ENCODE peak calls at places on chromosomes 3 and 15, in nine cellular contexts. Z is GM13977; P is CD8-positive, alpha-beta T cell; U is H1; L is mammary epithelial cell; S is body of pancreas; C is K562; W is breast epithelium; X is B cell. I is an unnamed sample.

GRCh38 chr15:77295446-77295845 is 124.5 kb downstream of the PEAK1 start:
- DNase-seq in S (no peak), L (peak), W (no peak), P (no peak), Z (no peak), X (no peak), U (no peak), C (no peak), I (no peak)

GRCh38 chr15:59074607-59075006 is 30.3 kb upstream of the CCNB2 start:
- DNase-seq in P (no peak), S (no peak), X (no peak), Z (no peak), U (no peak), L (no peak), W (no peak), C (no peak), I (no peak)

GRCh38 chr3:124118397-124118796 is 126.5 kb upstream of the ROPN1 start:
- DNase-seq in P (no peak), W (no peak), Z (no peak), L (peak), X (no peak), U (no peak), C (no peak), S (no peak), I (no peak)

GRCh38 chr3:63519426-63519825 is 133.0 kb upstream of the SNTN start:
- DNase-seq in W (no peak), P (no peak), C (no peak), U (no peak), Z (no peak), L (peak), S (no peak), X (no peak), I (no peak)

GRCh38 chr15:94070341-94071275 is 160.8 kb upstream of the MCTP2 start:
- DNase-seq in S (peak), U (peak), W (no peak), Z (no peak), X (no peak), C (no peak), L (no peak), P (no peak), I (no peak)

GRCh38 chr3:65149877-65150276 is 462.1 kb upstream of the ADAMTS9 start:
- DNase-seq in Z (no peak), C (no peak), X (no peak), L (no peak), U (no peak), S (no peak), P (no peak), W (no peak), I (no peak)

GRCh38 chr3:173153631-173154030 is 12.6 kb upstream of the SPATA16 start:
- DNase-seq in Z (no peak), U (no peak), L (no peak), X (no peak), S (no peak), W (no peak), P (no peak), C (no peak), I (no peak)

GRCh38 chr3:169454823-169455222 is 208.7 kb downstream of the MECOM start:
- DNase-seq in S (no peak), U (no peak), Z (no peak), X (no peak), L (peak), W (no peak), P (no peak), C (no peak), I (no peak)

GRCh38 chr15:62534996-62535395 is 369.9 kb upstream of the C2CD4B start:
- DNase-seq in X (no peak), S (no peak), C (no peak), Z (no peak), W (no peak), P (no peak), L (no peak), U (no peak), I (no peak)

GRCh38 chr3:32077260-32078084 is 28.9 kb upstream of the GPD1L start:
- DNase-seq in P (no peak), W (no peak), U (peak), Z (no peak), S (no peak), L (no peak), X (no peak), C (peak), I (no peak)

GRCh38 chr15:65416845-65417416 is 5.8 kb downstream of the IGDCC4 start:
- DNase-seq in Z (no peak), P (no peak), U (peak), S (no peak), X (no peak), W (no peak), C (no peak), L (no peak), I (no peak)

GRCh38 chr15:87681054-87681453 is 575.5 kb downstream of the NTRK3 start:
- DNase-seq in P (no peak), U (no peak), L (no peak), S (no peak), C (no peak), Z (no peak), W (no peak), X (no peak), I (no peak)

GRCh38 chr15:33358303-33358702 is 47.5 kb downstream of the RYR3 start:
- DNase-seq in W (no peak), P (no peak), S (no peak), L (peak), Z (no peak), U (no peak), C (no peak), X (no peak), I (no peak)

GRCh38 chr15:65038838-65039237 is 6.3 kb upstream of the SLC51B start:
- DNase-seq in Z (no peak), W (no peak), S (no peak), U (no peak), X (no peak), C (no peak), P (no peak), L (no peak), I (no peak)

GRCh38 chr3:25663324-25664065 is 1.2 kb downstream of the TOP2B start:
- DNase-seq in C (peak), X (peak), U (no peak), Z (peak), P (peak), S (peak), L (peak), W (no peak), I (no peak)

GRCh38 chr15:40696228-40696627 is 1.3 kb downstream of the RAD51 start:
- DNase-seq in C (no peak), X (no peak), Z (no peak), L (no peak), P (no peak), W (no peak), U (no peak), S (no peak), I (no peak)

GRCh38 chr3:82080261-82080660 is 318.8 kb upstream of the GBE1 start:
- DNase-seq in L (peak), X (no peak), Z (no peak), W (no peak), P (no peak), S (no peak), U (no peak), C (no peak), I (no peak)

GRCh38 chr3:143286392-143287010 is 166.9 kb downstream of the CHST2 start:
- DNase-seq in S (no peak), C (no peak), W (no peak), Z (no peak), L (no peak), P (no peak), U (no peak), X (no peak), I (no peak)

GRCh38 chr15:74840851-74841760 is 1.9 kb downstream of the ULK3 start:
- DNase-seq in P (no peak), C (no peak), W (no peak), L (no peak), S (no peak), X (no peak), U (no peak), Z (no peak), I (no peak)

GRCh38 chr15:81506936-81507335 is 132.9 kb upstream of the TMC3 start:
- DNase-seq in W (no peak), U (no peak), X (no peak), L (peak), S (no peak), Z (no peak), P (no peak), C (no peak), I (no peak)

GRCh38 chr3:72661115-72661457 is 187.2 kb downstream of the SHQ1 start:
- DNase-seq in W (peak), P (no peak), Z (no peak), U (no peak), C (no peak), S (peak), X (no peak), L (peak), I (no peak)

GRCh38 chr3:88002448-88002847 is 56.4 kb downstream of the CGGBP1 start:
- DNase-seq in X (no peak), W (no peak), Z (no peak), U (no peak), P (no peak), L (no peak), C (no peak), S (no peak), I (no peak)

GRCh38 chr3:76576201-76576600 is 463.7 kb upstream of the ROBO2 start:
- DNase-seq in L (no peak), X (no peak), S (no peak), U (no peak), C (no peak), W (no peak), Z (no peak), P (no peak), I (no peak)

GRCh38 chr3:76565496-76566210 is 474.2 kb upstream of the ROBO2 start:
- DNase-seq in X (no peak), Z (peak), U (no peak), W (no peak), L (no peak), S (no peak), P (no peak), C (no peak), I (no peak)

GRCh38 chr3:76566211-76566534 is 473.7 kb upstream of the ROBO2 start:
- DNase-seq in L (no peak), S (no peak), Z (no peak), X (no peak), U (no peak), W (no peak), C (no peak), P (no peak), I (no peak)

GRCh38 chr3:76566904-76567303 is 473.0 kb upstream of the ROBO2 start:
- DNase-seq in P (no peak), C (no peak), Z (no peak), L (no peak), S (no peak), X (no peak), U (no peak), W (no peak), I (no peak)

GRCh38 chr3:76570436-76571057 is 469.4 kb upstream of the ROBO2 start:
- DNase-seq in L (no peak), P (no peak), U (no peak), S (no peak), X (no peak), W (no peak), Z (peak), C (peak), I (no peak)
- TF ChIP-seq CTCF in L (peak), P (no peak), U (no peak), S (peak), X (peak), W (no peak), Z (peak), C (no peak), I (peak)

DNA sequence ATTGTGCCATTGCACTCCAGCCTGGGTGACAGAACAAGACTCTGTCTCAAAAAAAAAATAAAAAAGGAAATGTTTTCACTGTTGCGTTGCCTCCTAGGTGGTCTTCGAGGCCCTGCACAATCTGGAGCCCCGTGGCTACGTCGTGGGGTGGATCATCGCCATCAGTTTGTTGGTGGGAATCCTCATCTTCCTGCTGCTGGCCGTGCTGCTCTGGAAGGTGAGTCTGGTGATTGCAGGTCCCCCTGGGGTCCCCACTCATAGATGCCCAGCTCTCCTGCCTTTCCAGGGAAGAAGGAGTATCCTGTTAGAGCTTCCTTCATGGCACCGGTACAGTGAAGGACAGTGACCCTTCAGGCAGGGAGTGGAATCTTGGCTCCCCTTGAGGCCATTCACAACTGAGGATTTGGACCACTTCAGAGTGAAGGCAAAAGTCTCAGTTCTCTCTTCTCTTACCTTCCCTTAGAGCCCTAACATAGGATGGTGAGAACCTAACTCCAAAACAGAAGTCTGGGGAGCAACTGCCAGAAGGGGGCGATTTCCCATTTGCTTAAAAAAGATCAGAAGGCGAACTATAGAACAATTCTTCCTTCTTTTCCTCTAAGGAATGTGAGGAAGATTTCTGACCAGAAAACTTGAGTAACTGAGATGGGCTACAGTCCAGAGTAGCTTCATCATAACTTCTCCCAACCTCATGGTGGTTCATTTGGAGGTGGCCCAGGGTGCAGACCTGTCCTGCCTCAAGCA is 57.8 kb upstream of the CTDSPL start:
- DNase-seq in W (no peak), X (no peak), L (no peak), Z (no peak), S (no peak), U (no peak), C (no peak), P (no peak), I (no peak)
- TF ChIP-seq CTCF in W (no peak), X (no peak), L (no peak), Z (no peak), S (no peak), U (no peak), C (no peak), P (no peak), I (peak)

DNA sequence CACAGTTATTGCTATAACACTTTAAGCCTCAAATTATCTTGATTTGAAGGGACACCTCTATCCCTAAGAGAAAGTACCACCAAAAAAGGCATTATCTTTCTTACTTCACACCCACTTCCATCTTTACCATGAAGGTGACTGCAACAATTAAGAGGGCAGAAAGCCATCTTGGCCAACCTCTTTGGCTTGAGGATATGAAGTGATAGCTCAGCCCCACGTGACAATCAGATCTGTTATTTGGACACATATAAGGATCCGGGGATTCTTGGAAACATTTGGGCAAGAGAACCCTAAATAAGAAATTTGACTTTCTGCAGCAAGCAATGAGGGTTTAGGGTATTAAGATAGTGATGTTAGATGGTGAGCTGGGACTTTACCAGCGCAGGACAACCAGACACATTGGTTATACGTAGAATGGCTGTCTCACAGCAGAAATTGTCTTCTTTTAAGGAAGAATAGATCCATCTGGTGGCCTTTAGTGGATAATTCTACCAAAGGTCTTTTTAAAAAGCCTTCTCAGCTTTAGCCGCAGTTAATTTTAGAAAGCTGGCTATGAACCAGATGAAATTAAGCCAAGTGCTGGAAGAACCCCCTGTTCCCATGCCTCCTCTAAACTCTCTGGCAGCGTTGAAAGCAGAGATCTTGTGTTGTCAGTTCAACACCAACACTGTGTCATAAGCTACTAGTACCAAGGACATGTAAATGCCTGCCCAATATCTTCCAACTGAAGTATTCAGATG is 12.3 kb downstream of the HCLS1 start:
- DNase-seq in X (no peak), Z (no peak), C (no peak), L (no peak), U (no peak), W (no peak), S (no peak), P (no peak), I (no peak)
- TF ChIP-seq CTCF in X (no peak), Z (no peak), C (no peak), L (no peak), U (no peak), W (no peak), S (no peak), P (no peak), I (no peak)

GRCh38 chr3:102224171-102224570 is 210.6 kb upstream of the ZPLD1 start:
- DNase-seq in X (peak), P (no peak), S (no peak), C (no peak), Z (peak), W (no peak), U (no peak), L (no peak), I (no peak)
- TF ChIP-seq CTCF in X (no peak), P (no peak), S (no peak), C (no peak), Z (peak), W (peak), U (no peak), L (peak), I (peak)

DNA sequence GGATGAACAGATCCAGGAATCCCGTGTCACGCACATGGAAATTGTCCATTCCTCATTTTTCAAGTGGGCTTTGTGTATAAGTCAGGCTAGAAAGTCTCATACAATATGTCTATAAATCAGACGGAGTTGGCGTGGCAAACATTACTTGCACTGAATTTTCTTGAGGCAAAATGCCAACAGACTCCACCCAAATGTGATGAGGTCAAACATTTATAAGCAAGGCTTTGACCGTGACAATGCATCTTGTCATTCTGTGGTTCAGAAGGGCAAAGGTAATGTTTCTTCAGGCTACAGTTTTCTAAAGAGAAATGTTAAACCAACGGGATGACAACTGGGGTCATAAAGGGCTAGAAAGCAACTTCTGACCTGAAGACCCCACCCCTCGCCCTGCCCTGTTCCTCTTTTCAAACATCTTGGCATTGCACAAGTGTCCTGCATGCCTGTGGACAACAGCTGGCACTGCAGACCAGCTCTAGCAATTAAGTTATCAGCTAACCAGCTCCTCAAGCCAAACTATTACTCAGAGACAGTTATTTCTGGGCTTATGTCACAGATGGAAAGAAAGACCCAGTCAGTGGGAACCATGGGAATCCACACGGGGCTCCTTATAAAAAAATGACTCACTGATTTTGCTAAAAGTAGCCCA is 36.5 kb upstream of the SPTBN5 start:
- DNase-seq in U (no peak), L (peak), Z (no peak), C (no peak), P (no peak), X (no peak), W (no peak), S (no peak), I (no peak)
- TF ChIP-seq CTCF in U (no peak), L (peak), Z (no peak), C (no peak), P (no peak), X (no peak), W (no peak), S (no peak), I (no peak)

GRCh38 chr3:28088811-28089526 is 152.4 kb upstream of the CMC1 start:
- DNase-seq in C (no peak), S (no peak), W (no peak), L (no peak), P (no peak), X (no peak), Z (no peak), U (no peak), I (no peak)

DNA sequence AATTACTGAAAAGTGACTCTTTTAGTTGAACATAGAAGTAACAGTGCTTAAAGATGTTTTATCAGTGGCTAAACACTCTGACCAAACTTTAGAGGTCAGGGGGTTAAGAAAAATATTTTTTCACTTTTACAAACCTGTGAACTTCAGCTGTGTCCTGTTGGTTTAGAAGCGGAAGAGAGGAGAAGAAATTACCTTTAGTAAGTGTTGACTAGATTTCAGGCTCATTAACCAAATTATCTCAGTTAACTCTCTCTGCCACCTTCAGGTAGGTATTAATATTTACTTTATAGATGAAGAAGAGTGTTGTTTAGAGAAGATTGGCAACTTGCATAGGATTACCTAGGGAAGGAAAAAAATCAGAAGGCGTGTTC is 151.9 kb upstream of the CMC1 start:
- DNase-seq in C (no peak), P (no peak), U (no peak), W (no peak), S (no peak), L (peak), X (no peak), Z (no peak), I (no peak)
- TF ChIP-seq CTCF in C (no peak), P (no peak), U (no peak), W (no peak), S (no peak), L (peak), X (no peak), Z (no peak), I (no peak)

DNA sequence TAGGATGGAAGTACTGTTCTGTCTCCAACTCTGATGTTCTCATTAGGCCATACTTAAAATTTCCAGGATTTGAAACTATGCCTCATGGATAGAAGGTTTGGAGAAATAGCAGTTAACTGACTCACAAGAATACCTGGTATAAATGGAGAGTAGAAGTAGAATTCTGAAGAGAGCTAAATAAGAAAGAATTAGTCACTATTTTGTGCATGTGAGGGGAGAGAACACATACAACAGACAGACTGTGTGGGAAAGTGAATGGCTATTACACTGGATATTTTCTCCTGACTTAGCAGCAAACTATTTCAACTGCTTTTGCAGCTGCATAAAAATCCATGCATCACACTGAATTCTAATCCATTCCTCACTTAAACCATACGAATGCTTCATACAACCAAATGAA is 71.3 kb downstream of the C3orf70 start:
- DNase-seq in W (no peak), L (no peak), S (no peak), X (no peak), C (no peak), U (no peak), P (no peak), Z (no peak), I (no peak)
- TF ChIP-seq CTCF in W (no peak), L (no peak), S (no peak), X (no peak), C (no peak), U (no peak), P (no peak), Z (no peak), I (no peak)

GRCh38 chr3:113534365-113534764 is 2.0 kb downstream of the SIDT1 start:
- DNase-seq in L (no peak), Z (peak), P (no peak), C (no peak), X (no peak), U (no peak), W (no peak), S (no peak), I (no peak)

GRCh38 chr3:113531826-113532697 is at the start of gene SIDT1:
- DNase-seq in W (no peak), L (peak), P (peak), C (no peak), X (peak), S (peak), Z (peak), U (no peak), I (no peak)

GRCh38 chr3:113533534-113533892 is 1.2 kb downstream of the SIDT1 start:
- DNase-seq in C (no peak), L (no peak), S (no peak), W (no peak), U (no peak), Z (peak), X (peak), P (peak), I (no peak)

GRCh38 chr3:113535898-113536297 is 3.5 kb downstream of the SIDT1 start:
- DNase-seq in X (peak), U (no peak), S (no peak), Z (no peak), W (no peak), C (no peak), P (no peak), L (no peak), I (no peak)

GRCh38 chr3:113532698-113533533 is 561 bp downstream of the SIDT1 start:
- DNase-seq in Z (peak), W (no peak), C (no peak), X (peak), P (peak), U (peak), L (no peak), S (peak), I (no peak)
- TF ChIP-seq CTCF in Z (peak), W (no peak), C (no peak), X (peak), P (no peak), U (no peak), L (no peak), S (no peak), I (peak)